ENCODE peak calls at places on chromosome 21, in eight cellular contexts. V is AG09309, C is cardiac fibroblast, X is astrocyte of the spinal cord, B is fibroblast of mammary gland, F is ovary, O is heart left ventricle, T is fibroblast of villous mesenchyme. U is an unnamed sample.

GRCh38 chr21:44816761-44817505 is 929 bp downstream of the SUMO3 start:
- DNase-seq in O (peak; percentile 50), T (no peak), C (no peak), V (no peak), B (no peak), F (peak; percentile 36), X (no peak), U (no peak)

GRCh38 chr21:18529253-18529652 is 125.7 kb upstream of the TMPRSS15 start:
- DNase-seq in B (peak; percentile 70), O (no peak), C (peak; percentile 6), X (peak; percentile 95), T (peak; percentile 7), F (no peak), V (no peak), U (no peak)

GRCh38 chr21:44919111-44919912 is 1.4 kb downstream of the ITGB2 start:
- DNase-seq in V (no peak), B (no peak), X (no peak), O (no peak), F (no peak), T (no peak), C (no peak), U (no peak)

GRCh38 chr21:45386728-45387371 is 18.1 kb upstream of the COL18A1 start:
- DNase-seq in V (peak; percentile 75), X (peak; percentile 94), T (peak; percentile 97), B (peak; percentile 98), F (peak; percentile 92), O (peak; percentile 70), C (peak; percentile 91), U (no peak)

GRCh38 chr21:38310619-38311018 is 53.8 kb downstream of the KCNJ15 start:
- DNase-seq in V (peak; percentile 76), X (peak; percentile 56), B (peak; percentile 95), C (peak; percentile 84), O (no peak), T (peak; percentile 87), F (no peak), U (no peak)

GRCh38 chr21:45533731-45534571 is 8.3 kb downstream of the SLC19A1 start:
- DNase-seq in F (no peak), B (no peak), T (no peak), V (no peak), X (no peak), O (peak; percentile 69), C (no peak), U (no peak)

GRCh38 chr21:38352536-38353219 is 95.9 kb downstream of the KCNJ15 start:
- DNase-seq in B (peak; percentile 86), F (no peak), T (peak; percentile 76), V (peak; percentile 38), X (peak; percentile 88), C (peak; percentile 83), O (no peak), U (peak; percentile 13)

GRCh38 chr21:44783023-44783696 is 18.5 kb downstream of the UBE2G2 start:
- DNase-seq in C (no peak), O (no peak), X (no peak), B (no peak), T (no peak), V (no peak), F (no peak), U (no peak)

GRCh38 chr21:42703936-42704335 is 50.5 kb downstream of the PDE9A start:
- DNase-seq in X (no peak), V (no peak), O (no peak), B (no peak), F (no peak), T (no peak), C (no peak), U (no peak)

GRCh38 chr21:45826733-45827692 is 154.6 kb upstream of the COL6A1 start:
- DNase-seq in X (no peak), T (no peak), C (no peak), O (no peak), F (no peak), B (no peak), V (no peak), U (no peak)

DNA sequence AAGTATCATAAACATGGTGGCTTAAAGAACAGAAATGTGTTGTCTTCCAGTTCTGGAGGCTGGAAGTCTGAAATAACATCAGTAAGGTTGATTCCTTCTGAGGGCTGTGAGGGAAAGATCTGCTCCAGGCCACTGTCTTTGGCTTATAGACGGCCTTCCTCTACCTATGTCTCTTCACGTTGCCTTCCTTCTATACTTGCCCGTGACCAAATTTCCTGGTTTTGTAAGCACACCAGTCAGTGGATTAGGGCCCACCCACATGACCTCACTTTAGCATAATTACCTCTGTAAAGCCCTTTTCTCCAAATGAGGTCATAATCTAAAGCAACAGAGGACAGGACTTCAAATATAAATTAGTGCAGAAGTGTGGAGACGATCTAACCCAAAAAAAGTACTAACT is 231.6 kb downstream of the NRIP1 start:
- DNase-seq in X (no peak), V (no peak), C (no peak), O (no peak), B (no peak), F (no peak), T (no peak), U (no peak)
- TF ChIP-seq CTCF in X (no peak), V (no peak), C (no peak), O (no peak), B (no peak), F (no peak), T (no peak), U (no peak)

DNA sequence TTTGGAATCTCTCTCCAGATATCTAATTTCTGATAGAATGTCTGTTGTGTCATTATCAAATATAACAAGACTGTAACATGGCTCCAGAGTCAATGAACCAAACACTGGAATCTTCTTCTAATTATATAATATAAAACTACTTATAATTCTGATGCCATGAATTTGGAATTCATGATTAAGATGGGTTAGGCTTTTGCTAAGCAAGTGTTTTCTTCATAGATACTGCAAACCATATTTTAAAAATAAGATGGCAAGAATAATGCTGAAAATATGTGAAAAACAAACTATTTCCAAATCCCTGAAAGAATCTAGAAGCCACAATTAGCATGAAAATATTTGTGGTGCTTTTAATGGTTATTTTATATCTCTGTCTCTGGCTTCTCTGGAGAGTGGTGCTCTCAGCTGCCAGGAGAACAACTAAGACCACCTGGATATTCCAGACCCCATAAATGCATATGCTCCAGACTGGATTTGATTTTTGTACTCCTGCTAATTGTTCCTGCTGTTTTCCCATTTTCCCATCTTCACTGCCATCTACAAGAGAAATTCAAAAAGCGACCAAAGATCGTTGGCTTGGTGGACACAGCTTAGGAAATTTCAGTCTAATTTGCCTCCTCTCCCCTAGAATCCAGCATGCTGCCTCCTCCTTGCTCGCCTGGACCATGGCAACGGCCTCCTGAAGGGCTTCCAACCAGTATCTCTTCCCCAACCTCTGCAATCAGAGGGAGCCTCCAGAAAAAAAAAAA is 418.9 kb downstream of the SETD4 start:
- DNase-seq in T (peak; percentile 24), O (no peak), F (no peak), B (peak; percentile 64), X (peak; percentile 28), V (peak; percentile 77), C (no peak), U (no peak)
- H3K4me3 ChIP-seq in T (no peak overlapping the region), O (no peak overlapping the region), F (no peak overlapping the region), B (no peak overlapping the region), X (no peak overlapping the region), V (no peak overlapping the region), C (no peak overlapping the region), U (no peak overlapping the region)

GRCh38 chr21:39737376-39738000 is 7.5 kb upstream of the IGSF5 start:
- DNase-seq in B (no peak), X (no peak), F (no peak), V (no peak), O (no peak), T (no peak), C (no peak), U (no peak)

GRCh38 chr21:39736716-39737115 is 8.3 kb upstream of the IGSF5 start:
- DNase-seq in V (no peak), B (no peak), O (no peak), T (no peak), X (no peak), C (no peak), F (no peak), U (no peak)

GRCh38 chr21:39738566-39738965 is 6.4 kb upstream of the IGSF5 start:
- DNase-seq in B (no peak), C (no peak), F (no peak), V (no peak), O (no peak), X (no peak), T (no peak), U (no peak)
- TF ChIP-seq CTCF in B (no peak), C (no peak), F (no peak), V (no peak), O (no peak), X (no peak), T (no peak), U (no peak)

DNA sequence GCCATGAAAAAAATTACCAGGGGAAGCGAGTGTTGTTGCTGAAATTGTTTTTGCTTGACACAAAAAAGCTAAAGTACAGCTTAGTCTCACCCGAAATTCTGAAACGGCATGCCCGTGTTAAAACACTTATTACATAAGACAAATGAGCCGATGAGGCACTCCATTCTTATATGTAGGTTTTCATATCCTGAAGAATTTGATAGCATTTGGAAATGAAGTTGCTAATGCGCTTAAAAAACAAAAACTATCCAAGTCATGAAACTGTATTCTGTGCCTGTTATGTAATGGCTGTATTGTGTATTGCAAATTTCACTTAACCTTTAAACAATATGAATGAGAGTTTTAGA is 1.4 kb upstream of the NRIP1 start:
- DNase-seq in X (peak; percentile 52), V (no peak), B (no peak), T (peak; percentile 40), C (no peak), F (no peak), O (no peak), U (no peak)
- H3K4me3 ChIP-seq in X (peak overlapping the region; percentile 87), V (peak overlapping the region; percentile 69), B (peak overlapping the region; percentile 69), T (peak overlapping the region; percentile 83), C (peak overlapping the region; percentile 79), F (peak overlapping the region; percentile 84), O (peak overlapping the region; percentile 87), U (peak overlapping the region; percentile 81)

GRCh38 chr21:36661511-36662309 is 37.2 kb upstream of the SIM2 start:
- DNase-seq in O (no peak), X (peak; percentile 29), C (peak; percentile 44), V (no peak), T (peak; percentile 50), F (no peak), B (peak; percentile 39), U (peak; percentile 60)
- TF ChIP-seq CTCF in O (peak; percentile 52), X (peak; percentile 60), C (peak; percentile 59), V (peak; percentile 55), T (peak; percentile 67), F (no peak), B (peak; percentile 51), U (peak; percentile 42)

GRCh38 chr21:26845750-26846035 is 484 bp upstream of the ADAMTS1 start:
- DNase-seq in B (no peak), C (no peak), O (peak; percentile 60), X (no peak), T (no peak), V (no peak), F (no peak), U (no peak)
- H3K4me3 ChIP-seq in B (peak overlapping the region; percentile 89), C (peak overlapping the region; percentile 79), O (peak overlapping the region; percentile 77), X (peak overlapping the region; percentile 75), T (peak overlapping the region; percentile 99), V (peak overlapping the region; percentile 93), F (peak overlapping the region; percentile 87), U (no peak overlapping the region)

U was measured in PC-9.